ENCODE peak calls at places on chromosome 15, in ten cellular contexts. One of them, this sample, is unnamed.
A peak's percentile ranks its signal among the peaks of the same experiment; 100 is the strongest.

GRCh38 chr15:82936966-82937647 is 15.4 kb downstream of the HOMER2 start:
- DNase-seq in ovary: no peak
- DNase-seq in transverse colon: no peak
- DNase-seq in heart left ventricle: no peak
- DNase-seq in CD8-positive, alpha-beta memory T cell: no peak
- DNase-seq in A549: peak; percentile 72
- DNase-seq in fibroblast of lung: no peak
- DNase-seq in colonic mucosa: no peak
- DNase-seq in stomach: no peak
- DNase-seq in CD4-positive, alpha-beta memory T cell: no peak
- DNase-seq in this sample: no peak

GRCh38 chr15:34520566-34520965 is 62.9 kb downstream of the GOLGA8B start:
- DNase-seq in ovary: no peak
- DNase-seq in transverse colon: no peak
- DNase-seq in heart left ventricle: no peak
- DNase-seq in CD8-positive, alpha-beta memory T cell: no peak
- DNase-seq in A549: no peak
- DNase-seq in fibroblast of lung: no peak
- DNase-seq in colonic mucosa: no peak
- DNase-seq in stomach: no peak
- DNase-seq in CD4-positive, alpha-beta memory T cell: no peak
- DNase-seq in this sample: no peak

GRCh38 chr15:48896775-48897143 is 18.8 kb downstream of the EID1 start:
- DNase-seq in ovary: no peak
- DNase-seq in transverse colon: no peak
- DNase-seq in heart left ventricle: no peak
- DNase-seq in CD8-positive, alpha-beta memory T cell: no peak
- DNase-seq in A549: no peak
- DNase-seq in fibroblast of lung: peak; percentile 27
- DNase-seq in colonic mucosa: no peak
- DNase-seq in stomach: no peak
- DNase-seq in CD4-positive, alpha-beta memory T cell: no peak
- DNase-seq in this sample: no peak

GRCh38 chr15:81851307-81851706 is 194.5 kb downstream of the MEX3B start:
- DNase-seq in ovary: no peak
- DNase-seq in transverse colon: no peak
- DNase-seq in heart left ventricle: no peak
- DNase-seq in CD8-positive, alpha-beta memory T cell: no peak
- DNase-seq in A549: no peak
- DNase-seq in fibroblast of lung: no peak
- DNase-seq in colonic mucosa: no peak
- DNase-seq in stomach: no peak
- DNase-seq in CD4-positive, alpha-beta memory T cell: no peak
- DNase-seq in this sample: no peak

GRCh38 chr15:89002281-89002761 is 85.9 kb upstream of the ABHD2 start:
- DNase-seq in ovary: peak; percentile 28
- DNase-seq in transverse colon: peak; percentile 47
- DNase-seq in heart left ventricle: peak; percentile 29
- DNase-seq in CD8-positive, alpha-beta memory T cell: no peak
- DNase-seq in A549: peak; percentile 72
- DNase-seq in fibroblast of lung: peak; percentile 68
- DNase-seq in colonic mucosa: no peak
- DNase-seq in stomach: no peak
- DNase-seq in CD4-positive, alpha-beta memory T cell: no peak
- DNase-seq in this sample: no peak

GRCh38 chr15:66573719-66574641 is 8.2 kb upstream of the LCTL start:
- DNase-seq in ovary: no peak
- DNase-seq in transverse colon: no peak
- DNase-seq in heart left ventricle: peak; percentile 33
- DNase-seq in CD8-positive, alpha-beta memory T cell: no peak
- DNase-seq in A549: no peak
- DNase-seq in fibroblast of lung: peak; percentile 57
- DNase-seq in colonic mucosa: no peak
- DNase-seq in stomach: no peak
- DNase-seq in CD4-positive, alpha-beta memory T cell: no peak
- DNase-seq in this sample: no peak

GRCh38 chr15:31262901-31263671 is 63.5 kb upstream of the KLF13 start:
- DNase-seq in ovary: no peak
- DNase-seq in transverse colon: peak; percentile 57
- DNase-seq in heart left ventricle: no peak
- DNase-seq in CD8-positive, alpha-beta memory T cell: peak; percentile 37
- DNase-seq in A549: no peak
- DNase-seq in fibroblast of lung: peak; percentile 29
- DNase-seq in colonic mucosa: peak; percentile 40
- DNase-seq in stomach: peak; percentile 30
- DNase-seq in CD4-positive, alpha-beta memory T cell: no peak
- DNase-seq in this sample: no peak

GRCh38 chr15:66675456-66675855 is 26.6 kb upstream of the SMAD6 start:
- DNase-seq in ovary: no peak
- DNase-seq in transverse colon: no peak
- DNase-seq in heart left ventricle: no peak
- DNase-seq in CD8-positive, alpha-beta memory T cell: no peak
- DNase-seq in A549: no peak
- DNase-seq in fibroblast of lung: no peak
- DNase-seq in colonic mucosa: no peak
- DNase-seq in stomach: no peak
- DNase-seq in CD4-positive, alpha-beta memory T cell: no peak
- DNase-seq in this sample: no peak

GRCh38 chr15:92151741-92152140 is 241.9 kb upstream of the ST8SIA2 start:
- DNase-seq in ovary: no peak
- DNase-seq in transverse colon: no peak
- DNase-seq in heart left ventricle: no peak
- DNase-seq in CD8-positive, alpha-beta memory T cell: no peak
- DNase-seq in A549: no peak
- DNase-seq in fibroblast of lung: no peak
- DNase-seq in colonic mucosa: no peak
- DNase-seq in stomach: no peak
- DNase-seq in CD4-positive, alpha-beta memory T cell: no peak
- DNase-seq in this sample: no peak

DNA sequence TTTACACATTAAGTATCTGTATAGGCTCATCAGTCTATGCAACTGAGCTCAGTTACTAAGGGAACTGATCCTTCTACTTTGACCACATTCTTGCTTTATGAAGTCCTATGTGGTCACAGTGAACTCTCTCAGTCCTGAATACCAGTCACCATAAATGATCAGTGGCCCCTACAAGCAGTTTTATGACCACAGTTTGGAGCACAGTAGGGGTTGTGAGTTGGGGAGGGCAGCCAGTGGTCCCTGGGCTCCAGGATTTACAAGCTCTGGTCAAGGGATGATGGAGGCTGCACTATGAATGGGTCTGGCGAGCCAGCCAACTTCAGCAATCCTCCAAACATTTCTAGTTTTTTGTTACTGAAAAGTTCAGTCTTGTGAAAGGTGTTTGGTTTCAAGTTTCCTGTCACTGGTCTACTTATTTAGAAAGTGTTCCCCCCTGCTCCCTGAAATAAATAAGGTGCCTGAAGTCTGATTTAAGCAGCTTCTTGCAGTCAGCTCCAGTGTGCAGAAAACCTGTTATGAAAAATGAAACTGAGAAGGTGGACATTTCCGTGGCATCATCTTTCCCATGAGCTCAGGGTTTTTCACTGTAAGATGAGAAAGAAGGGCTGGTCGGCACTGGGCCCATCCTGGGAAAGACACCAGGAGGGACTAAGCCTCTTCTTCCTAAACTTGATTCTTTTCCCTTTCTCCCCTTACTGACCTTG is 75.4 kb downstream of the DAPK2 start:
- DNase-seq in ovary: no peak
- DNase-seq in transverse colon: no peak
- DNase-seq in heart left ventricle: no peak
- DNase-seq in CD8-positive, alpha-beta memory T cell: no peak
- DNase-seq in A549: no peak
- DNase-seq in fibroblast of lung: no peak
- DNase-seq in colonic mucosa: no peak
- DNase-seq in stomach: no peak
- DNase-seq in CD4-positive, alpha-beta memory T cell: peak; percentile 58
- DNase-seq in this sample: no peak
- H3K27ac ChIP-seq in ovary: no peak overlapping the region
- H3K27ac ChIP-seq in transverse colon: peak overlapping the region; percentile 88
- H3K27ac ChIP-seq in heart left ventricle: peak overlapping the region; percentile 68
- H3K27ac ChIP-seq in CD8-positive, alpha-beta memory T cell: peak overlapping the region; percentile 65
- H3K27ac ChIP-seq in A549: no peak overlapping the region
- H3K27ac ChIP-seq in fibroblast of lung: no peak overlapping the region
- H3K27ac ChIP-seq in colonic mucosa: peak overlapping the region; percentile 72
- H3K27ac ChIP-seq in stomach: peak overlapping the region; percentile 64
- H3K27ac ChIP-seq in CD4-positive, alpha-beta memory T cell: peak overlapping the region; percentile 34
- H3K27ac ChIP-seq in this sample: no peak overlapping the region

GRCh38 chr15:72354496-72354895 is 21.3 kb downstream of the HEXA start:
- DNase-seq in ovary: no peak
- DNase-seq in transverse colon: no peak
- DNase-seq in heart left ventricle: no peak
- DNase-seq in CD8-positive, alpha-beta memory T cell: no peak
- DNase-seq in A549: no peak
- DNase-seq in fibroblast of lung: no peak
- DNase-seq in colonic mucosa: no peak
- DNase-seq in stomach: no peak
- DNase-seq in CD4-positive, alpha-beta memory T cell: no peak
- DNase-seq in this sample: no peak

GRCh38 chr15:72353266-72353665 is 22.5 kb downstream of the HEXA start:
- DNase-seq in ovary: no peak
- DNase-seq in transverse colon: no peak
- DNase-seq in heart left ventricle: no peak
- DNase-seq in CD8-positive, alpha-beta memory T cell: no peak
- DNase-seq in A549: no peak
- DNase-seq in fibroblast of lung: peak; percentile 20
- DNase-seq in colonic mucosa: no peak
- DNase-seq in stomach: no peak
- DNase-seq in CD4-positive, alpha-beta memory T cell: no peak
- DNase-seq in this sample: no peak

GRCh38 chr15:72358121-72358520 is 17.7 kb downstream of the HEXA start:
- DNase-seq in ovary: no peak
- DNase-seq in transverse colon: no peak
- DNase-seq in heart left ventricle: no peak
- DNase-seq in CD8-positive, alpha-beta memory T cell: no peak
- DNase-seq in A549: no peak
- DNase-seq in fibroblast of lung: no peak
- DNase-seq in colonic mucosa: no peak
- DNase-seq in stomach: no peak
- DNase-seq in CD4-positive, alpha-beta memory T cell: no peak
- DNase-seq in this sample: no peak

GRCh38 chr15:72358532-72359180 is 17.2 kb downstream of the HEXA start:
- DNase-seq in ovary: no peak
- DNase-seq in transverse colon: peak; percentile 30
- DNase-seq in heart left ventricle: peak; percentile 58
- DNase-seq in CD8-positive, alpha-beta memory T cell: no peak
- DNase-seq in A549: no peak
- DNase-seq in fibroblast of lung: peak; percentile 69
- DNase-seq in colonic mucosa: peak; percentile 53
- DNase-seq in stomach: peak; percentile 37
- DNase-seq in CD4-positive, alpha-beta memory T cell: no peak
- DNase-seq in this sample: no peak
- H3K27ac ChIP-seq in ovary: no peak overlapping the region
- H3K27ac ChIP-seq in transverse colon: no peak overlapping the region
- H3K27ac ChIP-seq in heart left ventricle: peak overlapping the region; percentile 45
- H3K27ac ChIP-seq in CD8-positive, alpha-beta memory T cell: no peak overlapping the region
- H3K27ac ChIP-seq in A549: no peak overlapping the region
- H3K27ac ChIP-seq in fibroblast of lung: no peak overlapping the region
- H3K27ac ChIP-seq in colonic mucosa: no peak overlapping the region
- H3K27ac ChIP-seq in stomach: no peak overlapping the region
- H3K27ac ChIP-seq in CD4-positive, alpha-beta memory T cell: no peak overlapping the region
- H3K27ac ChIP-seq in this sample: no peak overlapping the region

DNA sequence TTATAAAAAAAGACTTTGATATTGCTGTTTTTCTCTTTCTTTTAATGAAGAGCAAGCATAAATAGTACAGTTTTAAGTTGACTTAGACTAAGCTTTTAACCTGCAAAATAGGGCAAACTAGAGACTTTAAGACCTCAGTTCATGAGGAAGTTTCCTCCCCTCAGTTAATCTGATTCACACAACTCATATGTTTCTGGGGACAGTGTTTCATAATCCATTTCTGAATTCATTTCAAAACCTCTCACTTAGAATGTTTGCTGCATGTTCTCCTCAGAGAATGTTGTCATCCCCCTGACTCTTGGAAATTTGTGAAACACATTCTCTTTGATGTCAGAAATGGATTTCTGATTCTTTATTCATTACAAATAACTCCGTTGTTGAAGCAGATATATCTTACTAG is 79.3 kb upstream of the SKOR1 start:
- DNase-seq in ovary: no peak
- DNase-seq in transverse colon: no peak
- DNase-seq in heart left ventricle: no peak
- DNase-seq in CD8-positive, alpha-beta memory T cell: no peak
- DNase-seq in A549: no peak
- DNase-seq in fibroblast of lung: peak; percentile 80
- DNase-seq in colonic mucosa: no peak
- DNase-seq in stomach: no peak
- DNase-seq in CD4-positive, alpha-beta memory T cell: no peak
- DNase-seq in this sample: no peak
- H3K27ac ChIP-seq in ovary: no peak overlapping the region
- H3K27ac ChIP-seq in transverse colon: no peak overlapping the region
- H3K27ac ChIP-seq in heart left ventricle: no peak overlapping the region
- H3K27ac ChIP-seq in CD8-positive, alpha-beta memory T cell: no peak overlapping the region
- H3K27ac ChIP-seq in A549: no peak overlapping the region
- H3K27ac ChIP-seq in fibroblast of lung: no peak overlapping the region
- H3K27ac ChIP-seq in colonic mucosa: no peak overlapping the region
- H3K27ac ChIP-seq in stomach: no peak overlapping the region
- H3K27ac ChIP-seq in CD4-positive, alpha-beta memory T cell: no peak overlapping the region
- H3K27ac ChIP-seq in this sample: no peak overlapping the region

DNA sequence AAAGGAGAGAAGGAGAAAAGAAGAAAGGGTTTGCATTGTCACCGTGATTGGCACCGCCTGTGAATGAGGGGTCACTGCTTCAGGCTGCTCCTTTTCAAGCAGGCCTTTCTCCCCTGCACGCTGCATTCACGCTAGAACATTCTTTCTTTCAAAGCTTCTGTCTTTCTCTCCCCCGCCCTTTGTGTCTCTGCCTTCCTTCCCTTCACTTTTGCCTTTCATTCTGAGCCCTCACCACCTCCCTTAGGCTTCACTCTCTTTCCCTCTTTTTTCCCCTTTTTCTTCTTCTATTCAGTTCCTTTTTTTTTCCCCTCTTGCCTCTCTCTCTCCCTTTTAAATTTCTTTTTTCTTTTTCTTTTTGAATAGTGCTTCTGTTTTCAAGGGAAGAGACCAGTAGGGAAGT is 42.5 kb downstream of the ZNF710 start:
- DNase-seq in ovary: no peak
- DNase-seq in transverse colon: no peak
- DNase-seq in heart left ventricle: no peak
- DNase-seq in CD8-positive, alpha-beta memory T cell: no peak
- DNase-seq in A549: no peak
- DNase-seq in fibroblast of lung: no peak
- DNase-seq in colonic mucosa: no peak
- DNase-seq in stomach: no peak
- DNase-seq in CD4-positive, alpha-beta memory T cell: no peak
- DNase-seq in this sample: no peak
- H3K27ac ChIP-seq in ovary: no peak overlapping the region
- H3K27ac ChIP-seq in transverse colon: no peak overlapping the region
- H3K27ac ChIP-seq in heart left ventricle: no peak overlapping the region
- H3K27ac ChIP-seq in CD8-positive, alpha-beta memory T cell: no peak overlapping the region
- H3K27ac ChIP-seq in A549: no peak overlapping the region
- H3K27ac ChIP-seq in fibroblast of lung: no peak overlapping the region
- H3K27ac ChIP-seq in colonic mucosa: no peak overlapping the region
- H3K27ac ChIP-seq in stomach: no peak overlapping the region
- H3K27ac ChIP-seq in CD4-positive, alpha-beta memory T cell: no peak overlapping the region
- H3K27ac ChIP-seq in this sample: peak overlapping the region; percentile 83

GRCh38 chr15:47296911-47297310 is 420.4 kb upstream of the SEMA6D start:
- DNase-seq in ovary: no peak
- DNase-seq in transverse colon: no peak
- DNase-seq in heart left ventricle: no peak
- DNase-seq in CD8-positive, alpha-beta memory T cell: no peak
- DNase-seq in A549: no peak
- DNase-seq in fibroblast of lung: no peak
- DNase-seq in colonic mucosa: no peak
- DNase-seq in stomach: no peak
- DNase-seq in CD4-positive, alpha-beta memory T cell: no peak
- DNase-seq in this sample: no peak
- H3K27ac ChIP-seq in ovary: no peak overlapping the region
- H3K27ac ChIP-seq in transverse colon: no peak overlapping the region
- H3K27ac ChIP-seq in heart left ventricle: no peak overlapping the region
- H3K27ac ChIP-seq in CD8-positive, alpha-beta memory T cell: no peak overlapping the region
- H3K27ac ChIP-seq in A549: no peak overlapping the region
- H3K27ac ChIP-seq in fibroblast of lung: no peak overlapping the region
- H3K27ac ChIP-seq in colonic mucosa: no peak overlapping the region
- H3K27ac ChIP-seq in stomach: no peak overlapping the region
- H3K27ac ChIP-seq in CD4-positive, alpha-beta memory T cell: no peak overlapping the region
- H3K27ac ChIP-seq in this sample: no peak overlapping the region

This sample was measured in caudate nucleus.